ENCODE peak calls at places on chromosomes 4 and X, in four cellular contexts. One of them, this sample, is unnamed.

GRCh38 chrX:27728291-27728690 is 79.5 kb upstream of the MAGEB10 start:
- DNase-seq in GM12878: no peak
- DNase-seq in K562: no peak
- DNase-seq in HL-60: no peak
- DNase-seq in this sample: no peak

GRCh38 chr4:173370477-173371291 is at the start of gene SAP30:
- DNase-seq in GM12878: peak; percentile 89
- DNase-seq in K562: peak; percentile 97
- DNase-seq in HL-60: peak; percentile 89
- DNase-seq in this sample: peak; percentile 65

GRCh38 chr4:66639361-66639760 is 905.9 kb downstream of the CENPC start:
- DNase-seq in GM12878: no peak
- DNase-seq in K562: no peak
- DNase-seq in HL-60: no peak
- DNase-seq in this sample: no peak

GRCh38 chr4:156237192-156237591 is 283.5 kb upstream of the CTSO start:
- DNase-seq in GM12878: no peak
- DNase-seq in K562: no peak
- DNase-seq in HL-60: no peak
- DNase-seq in this sample: no peak

GRCh38 chr4:7135389-7135746 is 57.0 kb upstream of the SORCS2 start:
- DNase-seq in GM12878: no peak
- DNase-seq in K562: no peak
- DNase-seq in HL-60: no peak
- DNase-seq in this sample: no peak

GRCh38 chr4:159070742-159071141 is 32.1 kb upstream of the RAPGEF2 start:
- DNase-seq in GM12878: no peak
- DNase-seq in K562: no peak
- DNase-seq in HL-60: no peak
- DNase-seq in this sample: no peak

GRCh38 chr4:81631958-81632439 is 160.3 kb upstream of the RASGEF1B start:
- DNase-seq in GM12878: no peak
- DNase-seq in K562: no peak
- DNase-seq in HL-60: peak; percentile 1
- DNase-seq in this sample: no peak

GRCh38 chr4:165204462-165204830 is 2.9 kb upstream of the KLHL2 start:
- DNase-seq in GM12878: no peak
- DNase-seq in K562: peak; percentile 15
- DNase-seq in HL-60: no peak
- DNase-seq in this sample: no peak

GRCh38 chr4:169219440-169219839 is 51.3 kb downstream of the SH3RF1 start:
- DNase-seq in GM12878: no peak
- DNase-seq in K562: no peak
- DNase-seq in HL-60: no peak
- DNase-seq in this sample: no peak

GRCh38 chrX:54826598-54826997 is 19.1 kb downstream of the MAGED2 start:
- DNase-seq in GM12878: no peak
- DNase-seq in K562: no peak
- DNase-seq in HL-60: no peak
- DNase-seq in this sample: no peak

GRCh38 chr4:154009795-154010194 is 220.9 kb upstream of the SFRP2 start:
- DNase-seq in GM12878: no peak
- DNase-seq in K562: no peak
- DNase-seq in HL-60: no peak
- DNase-seq in this sample: no peak

GRCh38 chr4:23061431-23061830 is 368.7 kb downstream of the GBA3 start:
- DNase-seq in GM12878: no peak
- DNase-seq in K562: no peak
- DNase-seq in HL-60: no peak
- DNase-seq in this sample: no peak

GRCh38 chr4:107631568-107631967 is 88.5 kb downstream of the PAPSS1 start:
- DNase-seq in GM12878: no peak
- DNase-seq in K562: no peak
- DNase-seq in HL-60: no peak
- DNase-seq in this sample: no peak

GRCh38 chrX:153598541-153599191 is at the start of gene CCNQ:
- DNase-seq in GM12878: no peak
- DNase-seq in K562: peak; percentile 25
- DNase-seq in HL-60: no peak
- DNase-seq in this sample: no peak

GRCh38 chr4:8696369-8697127 is 104.0 kb downstream of the CPZ start:
- DNase-seq in GM12878: no peak
- DNase-seq in K562: no peak
- DNase-seq in HL-60: no peak
- DNase-seq in this sample: no peak

GRCh38 chrX:41335590-41336331 is 1.8 kb downstream of the DDX3X start:
- DNase-seq in GM12878: no peak
- DNase-seq in K562: no peak
- DNase-seq in HL-60: no peak
- DNase-seq in this sample: no peak

GRCh38 chr4:55291227-55291629 is 54.8 kb upstream of the SRD5A3 start:
- DNase-seq in GM12878: no peak
- DNase-seq in K562: no peak
- DNase-seq in HL-60: no peak
- DNase-seq in this sample: no peak

GRCh38 chr4:55345054-55345453 is 988 bp upstream of the SRD5A3 start:
- DNase-seq in GM12878: no peak
- DNase-seq in K562: no peak
- DNase-seq in HL-60: no peak
- DNase-seq in this sample: no peak

GRCh38 chrX:8366491-8366890 is 98.1 kb upstream of the VCX3B start:
- DNase-seq in GM12878: no peak
- DNase-seq in K562: no peak
- DNase-seq in HL-60: no peak
- DNase-seq in this sample: no peak

GRCh38 chrX:53312946-53313745 is 31.8 kb upstream of the IQSEC2 start:
- DNase-seq in GM12878: peak; percentile 17
- DNase-seq in K562: peak; percentile 60
- DNase-seq in HL-60: no peak
- DNase-seq in this sample: no peak

GRCh38 chr4:18636001-18636680 is 614.6 kb upstream of the LCORL start:
- DNase-seq in GM12878: no peak
- DNase-seq in K562: no peak
- DNase-seq in HL-60: no peak
- DNase-seq in this sample: no peak

GRCh38 chr4:18645356-18645755 is 623.8 kb upstream of the LCORL start:
- DNase-seq in GM12878: no peak
- DNase-seq in K562: no peak
- DNase-seq in HL-60: no peak
- DNase-seq in this sample: no peak

GRCh38 chr4:18641334-18641733 is 619.8 kb upstream of the LCORL start:
- DNase-seq in GM12878: no peak
- DNase-seq in K562: no peak
- DNase-seq in HL-60: no peak
- DNase-seq in this sample: no peak
- TF ChIP-seq SPI1 in GM12878: no peak
- TF ChIP-seq SPI1 in K562: no peak
- TF ChIP-seq SPI1 in HL-60: no peak
- TF ChIP-seq SPI1 in this sample: no peak

GRCh38 chr4:31458813-31459212 is 738.6 kb downstream of the PCDH7 start:
- DNase-seq in GM12878: no peak
- DNase-seq in K562: no peak
- DNase-seq in HL-60: no peak
- DNase-seq in this sample: no peak

GRCh38 chr4:31455612-31456011 is 735.4 kb downstream of the PCDH7 start:
- DNase-seq in GM12878: no peak
- DNase-seq in K562: no peak
- DNase-seq in HL-60: no peak
- DNase-seq in this sample: no peak

GRCh38 chr4:31461425-31461824 is 741.3 kb downstream of the PCDH7 start:
- DNase-seq in GM12878: no peak
- DNase-seq in K562: no peak
- DNase-seq in HL-60: no peak
- DNase-seq in this sample: no peak
- TF ChIP-seq SPI1 in GM12878: no peak
- TF ChIP-seq SPI1 in K562: no peak
- TF ChIP-seq SPI1 in HL-60: no peak
- TF ChIP-seq SPI1 in this sample: no peak

DNA sequence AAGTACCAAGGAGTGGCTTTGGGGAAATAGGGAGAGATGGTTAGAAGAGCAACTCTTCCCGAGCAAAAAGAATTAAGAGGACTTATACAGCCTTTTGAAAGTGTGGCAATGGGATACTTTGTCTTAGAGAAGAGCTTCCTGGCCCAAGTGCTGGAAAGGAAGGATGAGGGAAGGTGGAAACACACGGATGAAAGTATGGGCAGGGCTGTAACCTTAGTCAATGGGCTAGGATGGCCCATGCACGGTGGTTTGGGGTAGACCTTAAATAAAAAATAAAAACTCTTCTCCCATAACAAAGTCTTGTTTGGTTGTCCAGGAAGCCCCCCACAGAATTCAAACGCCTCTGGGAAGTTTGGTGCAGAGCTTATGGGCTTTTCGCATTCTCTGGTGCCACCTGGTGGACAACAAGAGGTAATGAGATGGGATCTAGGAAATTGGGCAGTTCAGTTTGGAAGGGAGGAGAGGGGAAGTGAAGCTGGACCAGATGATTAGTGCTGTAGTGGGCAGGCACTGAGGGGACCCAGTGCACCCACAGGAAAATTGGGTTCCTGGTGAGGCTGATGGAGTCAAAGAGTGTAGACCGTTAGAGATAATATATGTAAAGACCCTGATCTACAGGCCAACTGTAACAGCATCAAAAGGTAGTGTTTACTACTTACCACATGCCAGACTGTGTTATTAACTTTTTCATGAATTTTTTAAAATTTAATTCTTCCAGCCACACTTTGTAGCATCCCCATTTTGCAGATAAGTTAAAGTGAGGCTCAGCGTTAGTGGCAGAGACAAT is 13.8 kb upstream of the ENOX2 start:
- DNase-seq in GM12878: no peak
- DNase-seq in K562: peak; percentile 63
- DNase-seq in HL-60: no peak
- DNase-seq in this sample: peak; percentile 9
- TF ChIP-seq SPI1 in GM12878: peak; percentile 60
- TF ChIP-seq SPI1 in K562: peak; percentile 71
- TF ChIP-seq SPI1 in HL-60: peak; percentile 59
- TF ChIP-seq SPI1 in this sample: peak; percentile 64

GRCh38 chrX:40168183-40169015 is 70.6 kb upstream of the BCOR start:
- DNase-seq in GM12878: no peak
- DNase-seq in K562: peak; percentile 22
- DNase-seq in HL-60: no peak
- DNase-seq in this sample: no peak

GRCh38 chrX:40171513-40172168 is 73.9 kb upstream of the BCOR start:
- DNase-seq in GM12878: no peak
- DNase-seq in K562: peak; percentile 23
- DNase-seq in HL-60: no peak
- DNase-seq in this sample: no peak

GRCh38 chrX:40167240-40168182 is 69.8 kb upstream of the BCOR start:
- DNase-seq in GM12878: no peak
- DNase-seq in K562: peak; percentile 26
- DNase-seq in HL-60: no peak
- DNase-seq in this sample: no peak

GRCh38 chrX:40170830-40171512 is 73.2 kb upstream of the BCOR start:
- DNase-seq in GM12878: no peak
- DNase-seq in K562: peak; percentile 18
- DNase-seq in HL-60: no peak
- DNase-seq in this sample: no peak

GRCh38 chrX:40169193-40170086 is 71.7 kb upstream of the BCOR start:
- DNase-seq in GM12878: no peak
- DNase-seq in K562: peak; percentile 77
- DNase-seq in HL-60: no peak
- DNase-seq in this sample: no peak
- TF ChIP-seq SPI1 in GM12878: no peak
- TF ChIP-seq SPI1 in K562: no peak
- TF ChIP-seq SPI1 in HL-60: no peak
- TF ChIP-seq SPI1 in this sample: no peak

GRCh38 chrX:70525733-70526132 is 81.1 kb downstream of the DLG3 start:
- DNase-seq in GM12878: no peak
- DNase-seq in K562: no peak
- DNase-seq in HL-60: no peak
- DNase-seq in this sample: no peak
- TF ChIP-seq SPI1 in GM12878: no peak
- TF ChIP-seq SPI1 in K562: no peak
- TF ChIP-seq SPI1 in HL-60: no peak
- TF ChIP-seq SPI1 in this sample: no peak

GRCh38 chr4:177441803-177442622 is at the start of gene AGA:
- DNase-seq in GM12878: peak; percentile 74
- DNase-seq in K562: peak; percentile 93
- DNase-seq in HL-60: peak; percentile 83
- DNase-seq in this sample: peak; percentile 79
- TF ChIP-seq SPI1 in GM12878: no peak
- TF ChIP-seq SPI1 in K562: no peak
- TF ChIP-seq SPI1 in HL-60: no peak
- TF ChIP-seq SPI1 in this sample: no peak

DNA sequence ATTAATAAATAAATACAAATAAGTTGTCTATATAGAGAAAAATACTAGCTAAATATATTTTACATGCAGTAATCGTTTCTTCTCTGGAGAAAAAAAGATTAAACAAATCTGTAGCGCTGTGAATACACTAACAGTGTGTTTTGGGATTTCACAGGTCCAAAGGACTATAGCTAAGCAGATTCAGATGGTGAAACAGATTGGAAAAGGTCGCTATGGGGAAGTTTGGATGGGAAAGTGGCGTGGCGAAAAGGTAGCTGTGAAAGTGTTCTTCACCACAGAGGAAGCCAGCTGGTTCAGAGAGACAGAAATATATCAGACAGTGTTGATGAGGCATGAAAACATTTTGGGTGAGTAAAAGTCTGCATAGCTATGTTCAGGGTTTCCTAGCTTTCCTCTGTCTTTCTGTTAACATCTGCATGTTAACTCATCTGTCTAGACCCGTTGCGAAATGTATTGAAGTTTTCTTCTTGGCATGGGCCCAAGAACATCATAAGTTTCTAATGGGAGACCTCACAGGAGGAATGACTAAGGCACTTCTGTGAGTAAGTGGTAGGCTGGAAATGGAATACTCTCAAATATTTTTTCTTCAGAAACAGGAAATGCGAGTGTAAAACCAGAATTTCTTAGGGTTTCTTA is 372.1 kb downstream of the BMPR1B start:
- DNase-seq in GM12878: no peak
- DNase-seq in K562: peak; percentile 13
- DNase-seq in HL-60: peak; percentile 34
- DNase-seq in this sample: no peak
- TF ChIP-seq SPI1 in GM12878: no peak
- TF ChIP-seq SPI1 in K562: no peak
- TF ChIP-seq SPI1 in HL-60: no peak
- TF ChIP-seq SPI1 in this sample: no peak

GRCh38 chrX:115690554-115691216 is 129.7 kb downstream of the PLS3 start:
- DNase-seq in GM12878: peak; percentile 23
- DNase-seq in K562: peak; percentile 35
- DNase-seq in HL-60: no peak
- DNase-seq in this sample: peak; percentile 7
- TF ChIP-seq SPI1 in GM12878: no peak
- TF ChIP-seq SPI1 in K562: no peak
- TF ChIP-seq SPI1 in HL-60: no peak
- TF ChIP-seq SPI1 in this sample: no peak